ENCODE peak calls at places on chromosomes 12 and 14, in four cellular contexts. Y is HAP-1, H is brain microvascular endothelial cell, M is osteoblast. D is an unnamed sample.

GRCh38 chr12:117134059-117134458 is 34.8 kb upstream of the TESC start:
- DNase-seq in Y (no peak), H (no peak), M (no peak), D (no peak)

GRCh38 chr12:116404913-116405611 is 127.6 kb upstream of the MED13L start:
- DNase-seq in Y (no peak), H (no peak), M (no peak), D (no peak)

GRCh38 chr12:72432037-72432604 is 160.0 kb downstream of the TRHDE start:
- DNase-seq in Y (no peak), H (no peak), M (no peak), D (no peak)

GRCh38 chr12:88951177-88951576 is 370.9 kb upstream of the KITLG start:
- DNase-seq in Y (peak; percentile 40), H (no peak), M (no peak), D (no peak)

GRCh38 chr12:48128800-48129199 is 9.6 kb downstream of the PFKM start:
- DNase-seq in Y (no peak), H (no peak), M (no peak), D (no peak)

GRCh38 chr12:49413010-49413409 is 45.7 kb downstream of the SPATS2 start:
- DNase-seq in Y (no peak), H (no peak), M (no peak), D (no peak)

GRCh38 chr12:31506907-31507306 is 84.0 kb downstream of the DENND5B start:
- DNase-seq in Y (no peak), H (peak; percentile 50), M (no peak), D (peak; percentile 97)

GRCh38 chr14:56244138-56244789 is 126.1 kb downstream of the PELI2 start:
- DNase-seq in Y (no peak), H (peak; percentile 23), M (peak; percentile 14), D (no peak)

GRCh38 chr14:99468081-99468480 is 12.6 kb downstream of the SETD3 start:
- DNase-seq in Y (no peak), H (no peak), M (no peak), D (no peak)

GRCh38 chr14:103885509-103885932 is 38.1 kb upstream of the PPP1R13B start:
- DNase-seq in Y (no peak), H (no peak), M (peak; percentile 69), D (no peak)

GRCh38 chr12:87827638-87828264 is 201.4 kb downstream of the C12orf50 start:
- DNase-seq in Y (no peak), H (no peak), M (no peak), D (no peak)

GRCh38 chr12:114750905-114751304 is 66.9 kb upstream of the TBX3 start:
- DNase-seq in Y (no peak), H (no peak), M (no peak), D (no peak)

GRCh38 chr14:55372423-55372822 is 39.2 kb downstream of the ATG14 start:
- DNase-seq in Y (no peak), H (no peak), M (no peak), D (no peak)

GRCh38 chr12:114131824-114132223 is 165.7 kb upstream of the RBM19 start:
- DNase-seq in Y (no peak), H (no peak), M (no peak), D (peak; percentile 9)

GRCh38 chr14:21852061-21852664 is 178.5 kb upstream of the OR4E1 start:
- DNase-seq in Y (peak; percentile 35), H (peak; percentile 29), M (no peak), D (peak; percentile 5)

GRCh38 chr12:45220366-45220931 is 4.6 kb downstream of the ANO6 start:
- DNase-seq in Y (no peak), H (no peak), M (no peak), D (no peak)
- H3K4me3 ChIP-seq in Y (no peak overlapping the region), H (no peak overlapping the region), M (no peak overlapping the region), D (no peak overlapping the region)

GRCh38 chr12:23952071-23952470 is 2.6 kb upstream of the SOX5 start:
- DNase-seq in Y (no peak), H (no peak), M (no peak), D (no peak)

GRCh38 chr12:23950011-23950774 is 723 bp upstream of the SOX5 start:
- DNase-seq in Y (peak; percentile 49), H (peak; percentile 13), M (peak; percentile 1), D (peak; percentile 40)

GRCh38 chr12:23947395-23947794 is 2.1 kb downstream of the SOX5 start:
- DNase-seq in Y (peak; percentile 15), H (no peak), M (no peak), D (no peak)

GRCh38 chr12:23950775-23951391 is 1.4 kb upstream of the SOX5 start:
- DNase-seq in Y (no peak), H (peak; percentile 21), M (no peak), D (peak; percentile 27)

DNA sequence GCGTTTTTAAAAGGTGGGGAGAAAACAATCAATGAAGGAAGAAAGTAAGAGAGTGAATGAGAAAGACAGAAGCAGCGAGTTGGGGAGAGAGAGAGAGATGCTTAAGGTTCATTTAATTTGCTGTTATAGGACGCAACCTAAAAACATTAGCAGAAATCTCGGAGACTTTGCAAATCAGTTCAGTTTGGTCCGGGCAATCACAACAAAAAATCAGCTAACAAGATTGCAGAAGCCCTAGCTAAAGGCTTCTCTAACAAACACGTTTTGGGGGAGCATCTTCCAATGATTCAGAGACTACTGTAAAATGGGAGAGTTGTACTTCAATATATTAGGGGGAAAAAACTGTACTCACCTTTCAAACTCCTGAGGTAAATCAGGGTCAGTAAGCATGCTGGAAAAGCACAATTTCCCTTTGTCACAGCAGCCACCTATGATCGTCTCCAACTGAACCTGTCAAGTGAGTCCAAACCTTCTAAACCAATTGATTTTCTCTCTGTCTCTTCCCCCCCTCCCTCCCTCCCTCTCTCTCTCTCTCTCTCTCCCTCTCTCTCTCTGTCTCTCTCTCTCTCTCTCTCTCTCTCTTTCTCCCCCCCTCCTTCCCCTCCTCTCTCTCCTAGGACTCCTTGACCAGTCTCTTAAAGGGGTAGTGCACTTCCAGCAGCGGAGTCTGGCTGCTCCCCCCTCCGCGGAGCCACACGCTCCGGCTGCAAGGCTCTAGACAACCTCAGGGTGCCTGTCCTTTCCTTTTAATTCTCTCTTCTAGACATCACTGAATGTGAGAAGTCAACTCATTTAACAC is at the start of gene SOX5:
- DNase-seq in Y (peak; percentile 87), H (peak; percentile 59), M (peak; percentile 8), D (peak; percentile 72)
- H3K4me3 ChIP-seq in Y (peak within 1 kb of the TSS; percentile 39), H (peak within 1 kb of the TSS; percentile 59), M (peak within 1 kb of the TSS; percentile 15), D (peak within 1 kb of the TSS; percentile 42)

GRCh38 chr14:61280092-61280525 is 1.0 kb downstream of the TMEM30B start:
- DNase-seq in Y (no peak), H (no peak), M (no peak), D (no peak)
- H3K4me3 ChIP-seq in Y (no peak overlapping the region), H (peak overlapping the region; percentile 51), M (peak overlapping the region; percentile 71), D (peak overlapping the region; percentile 70)

GRCh38 chr12:20366776-20367409 is 1.4 kb upstream of the PDE3A start:
- DNase-seq in Y (no peak), H (no peak), M (no peak), D (no peak)

GRCh38 chr12:20368653-20369163 is 371 bp downstream of the PDE3A start:
- DNase-seq in Y (peak; percentile 4), H (peak; percentile 45), M (peak; percentile 83), D (peak; percentile 66)

GRCh38 chr12:20370001-20370381 is 1.7 kb downstream of the PDE3A start:
- DNase-seq in Y (no peak), H (peak; percentile 20), M (peak; percentile 18), D (peak; percentile 61)

GRCh38 chr12:20369164-20370000 is 1.0 kb downstream of the PDE3A start:
- DNase-seq in Y (peak; percentile 6), H (peak; percentile 70), M (peak; percentile 88), D (peak; percentile 71)

DNA sequence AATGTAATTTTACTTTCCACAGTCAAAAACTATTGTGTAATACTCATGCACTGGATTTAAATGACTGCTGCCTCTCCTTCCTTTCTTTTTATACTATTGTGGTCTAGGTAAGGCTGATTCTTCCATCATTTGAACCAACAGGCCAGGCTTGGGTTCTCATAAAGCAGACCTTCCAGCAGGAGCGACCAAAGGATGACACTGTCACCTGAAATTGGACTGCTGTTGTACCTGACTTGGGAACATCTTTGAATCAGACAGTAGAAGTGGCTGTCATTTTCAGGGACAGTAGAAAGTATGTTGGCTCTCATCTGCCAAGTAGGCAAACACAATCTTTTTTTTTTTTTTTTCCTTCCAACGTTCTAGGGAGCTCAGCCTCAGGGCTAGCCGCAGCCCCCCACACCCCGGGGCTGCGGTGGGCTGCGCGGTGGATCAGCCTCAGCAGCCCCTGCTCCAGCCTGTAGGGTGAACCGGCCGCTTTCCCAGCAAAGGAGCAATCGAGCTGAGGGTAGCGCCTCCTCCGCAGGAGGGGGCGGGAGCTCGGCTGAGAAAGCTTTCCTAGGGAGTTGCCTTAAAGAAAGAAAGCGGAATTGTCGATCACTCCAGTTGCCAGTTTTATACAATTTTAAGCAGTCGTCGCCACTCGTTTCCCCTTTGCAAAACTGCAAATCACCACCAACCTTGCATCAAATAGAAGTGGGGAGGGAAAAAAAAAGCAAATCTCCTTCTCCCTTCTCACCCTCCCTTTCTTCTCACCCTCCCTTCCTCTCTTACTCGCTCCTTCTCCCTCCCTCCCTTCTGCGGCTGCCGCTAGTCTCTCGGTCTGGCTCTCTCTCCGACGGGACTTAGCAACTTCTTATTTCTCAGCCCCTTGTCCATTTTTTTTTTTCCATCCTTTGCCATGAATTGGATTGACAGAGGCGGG is at the start of gene PDE3A:
- DNase-seq in Y (peak; percentile 57), H (peak; percentile 82), M (peak; percentile 88), D (peak; percentile 93)
- H3K4me3 ChIP-seq in Y (peak within 1 kb of the TSS; percentile 30), H (peak within 1 kb of the TSS; percentile 87), M (peak within 1 kb of the TSS; percentile 87), D (peak within 1 kb of the TSS; percentile 90)

GRCh38 chr14:39766397-39767000 is 334.3 kb upstream of the FBXO33 start:
- DNase-seq in Y (no peak), H (no peak), M (no peak), D (no peak)

GRCh38 chr14:39768579-39768978 is 336.3 kb upstream of the FBXO33 start:
- DNase-seq in Y (no peak), H (no peak), M (no peak), D (no peak)

GRCh38 chr14:39765676-39766075 is 333.4 kb upstream of the FBXO33 start:
- DNase-seq in Y (no peak), H (no peak), M (no peak), D (no peak)

GRCh38 chr14:39763402-39763890 is 331.2 kb upstream of the FBXO33 start:
- DNase-seq in Y (no peak), H (no peak), M (peak; percentile 10), D (no peak)

DNA sequence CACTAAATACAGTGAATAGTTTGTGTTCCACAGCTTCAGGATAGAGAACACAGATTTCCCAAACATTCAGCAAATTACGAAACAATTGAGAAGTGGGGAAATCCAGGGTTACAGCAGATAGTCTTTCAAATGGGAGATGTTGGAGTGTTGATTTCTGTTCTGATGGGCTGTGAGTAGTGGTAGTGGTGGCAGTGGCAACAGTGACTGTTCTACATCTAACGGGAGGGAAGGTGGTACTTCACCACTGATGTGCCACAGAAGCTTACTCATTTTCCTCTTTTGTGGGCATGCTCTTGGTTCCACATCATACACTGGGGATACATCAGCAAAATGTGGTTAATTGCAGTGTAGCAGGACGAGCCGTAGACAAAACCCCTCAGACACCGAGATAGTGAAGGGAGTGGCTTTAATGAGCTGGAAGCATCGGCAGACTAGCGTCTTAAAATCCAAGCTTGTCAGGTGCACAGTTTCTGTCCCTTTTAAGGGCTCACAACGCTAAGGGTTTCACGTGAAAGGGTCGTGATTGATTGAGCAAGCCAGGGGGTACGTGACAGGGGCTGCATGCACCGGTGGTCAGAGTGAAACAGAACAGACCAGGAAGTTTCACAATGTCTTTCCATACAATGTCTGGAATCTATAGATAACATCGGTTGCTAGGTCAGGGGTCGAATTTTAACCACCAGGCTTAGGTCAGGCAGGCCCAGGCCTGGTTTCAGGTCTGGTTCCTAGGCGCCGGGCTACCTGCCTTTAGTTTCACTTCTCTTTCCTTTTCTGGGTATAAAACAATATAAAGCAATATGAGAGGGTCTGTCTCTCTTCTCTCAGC is 330.6 kb upstream of the FBXO33 start:
- DNase-seq in Y (no peak), H (no peak), M (no peak), D (no peak)
- H3K4me3 ChIP-seq in Y (no peak overlapping the region), H (no peak overlapping the region), M (no peak overlapping the region), D (no peak overlapping the region)

D was measured in NT2/D1.